ENCODE peak calls at places on chromosomes 3 and 15, in five cellular contexts. L is A549, W is glutamatergic neuron, Y is GM13976, J is aorta. K is an unnamed sample.

GRCh38 chr3:141425523-141426233 is 57.4 kb downstream of the ZBTB38 start:
- DNase-seq in J (no peak), Y (no peak), W (no peak), L (no peak), K (no peak)

GRCh38 chr3:184766555-184767261 is 45.3 kb upstream of the VPS8 start:
- DNase-seq in J (peak), L (peak), Y (no peak), W (no peak), K (peak)

GRCh38 chr3:4772171-4772804 is 206.9 kb upstream of the BHLHE40 start:
- DNase-seq in Y (no peak), L (no peak), J (peak), W (no peak), K (no peak)

GRCh38 chr3:39541917-39542329 is 74.4 kb downstream of the MOBP start:
- DNase-seq in L (peak), W (no peak), J (no peak), Y (no peak), K (peak)

GRCh38 chr3:148601766-148602685 is 95.7 kb upstream of the AGTR1 start:
- DNase-seq in J (no peak), W (no peak), Y (no peak), L (peak), K (no peak)

GRCh38 chr3:191070201-191070600 is 128.8 kb upstream of the OSTN start:
- DNase-seq in L (no peak), Y (no peak), W (no peak), J (no peak), K (no peak)

GRCh38 chr3:23276913-23277658 is 74.0 kb downstream of the UBE2E2 start:
- DNase-seq in J (no peak), W (no peak), L (no peak), Y (no peak), K (no peak)

GRCh38 chr3:192894676-192895075 is 23.0 kb downstream of the MB21D2 start:
- DNase-seq in L (no peak), Y (no peak), J (no peak), W (no peak), K (no peak)

GRCh38 chr15:59140422-59141226 is 35.7 kb downstream of the CCNB2 start:
- DNase-seq in Y (peak), L (no peak), W (no peak), J (no peak), K (no peak)

K was measured in NCI-H345.